ENCODE peak calls at places on chromosomes 16 and 17, in seven cellular contexts. I is K562, C is HepG2, L is H1, Q is GM12878, P is GM12892, W is GM12891. Z is an unnamed sample.

GRCh38 chr17:15652960-15653359 is 31.2 kb downstream of the TRIM16 start:
- DNase-seq in I (no peak), C (no peak), L (no peak), Q (no peak), P (no peak), W (no peak), Z (no peak)

GRCh38 chr16:85600078-85600477 is 13.0 kb upstream of the GSE1 start:
- DNase-seq in I (no peak), C (no peak), L (no peak), Q (no peak), P (no peak), W (no peak), Z (no peak)

GRCh38 chr16:22284637-22285515 is 12.3 kb upstream of the POLR3E start:
- DNase-seq in I (no peak), C (no peak), L (no peak), Q (no peak), P (no peak), W (no peak), Z (no peak)

GRCh38 chr17:70171159-70171558 is 1.8 kb downstream of the KCNJ2 start:
- DNase-seq in I (no peak), C (no peak), L (no peak), Q (no peak), P (no peak), W (no peak), Z (no peak)

GRCh38 chr16:26019406-26019805 is 327.6 kb downstream of the HS3ST4 start:
- DNase-seq in I (no peak), C (no peak), L (no peak), Q (no peak), P (no peak), W (no peak), Z (no peak)

GRCh38 chr17:43570518-43570928 is 24.4 kb upstream of the ETV4 start:
- DNase-seq in I (no peak), C (no peak), L (no peak), Q (no peak), P (no peak), W (no peak), Z (no peak)

GRCh38 chr17:29838961-29839360 is 91.1 kb downstream of the SSH2 start:
- DNase-seq in I (no peak), C (no peak), L (peak), Q (no peak), P (no peak), W (no peak), Z (peak)

GRCh38 chr17:6530324-6530920 is 25.9 kb downstream of the PITPNM3 start:
- DNase-seq in I (no peak), C (no peak), L (no peak), Q (no peak), P (no peak), W (no peak), Z (no peak)

GRCh38 chr16:66569131-66569530 is 2.9 kb downstream of the CMTM1 start:
- DNase-seq in I (no peak), C (no peak), L (no peak), Q (no peak), P (no peak), W (no peak), Z (no peak)

GRCh38 chr17:63549289-63549945 is 860 bp upstream of the DCAF7 start:
- DNase-seq in I (no peak), C (no peak), L (no peak), Q (no peak), P (no peak), W (no peak), Z (no peak)

GRCh38 chr16:1096164-1097082 is at the start of gene C1QTNF8:
- DNase-seq in I (no peak), C (no peak), L (no peak), Q (no peak), P (no peak), W (no peak), Z (no peak)

GRCh38 chr17:3695129-3695722 is 729 bp downstream of the P2RX5 start:
- DNase-seq in I (no peak), C (no peak), L (peak), Q (no peak), P (no peak), W (no peak), Z (peak)

GRCh38 chr16:27225536-27226360 is 22.4 kb downstream of the KDM8 start:
- DNase-seq in I (no peak), C (no peak), L (no peak), Q (no peak), P (no peak), W (no peak), Z (no peak)

GRCh38 chr16:23207485-23207884 is 24.9 kb downstream of the SCNN1G start:
- DNase-seq in I (no peak), C (no peak), L (no peak), Q (no peak), P (no peak), W (no peak), Z (peak)

GRCh38 chr16:67528870-67529638 is 425 bp downstream of the RIPOR1 start:
- DNase-seq in I (no peak), C (no peak), L (peak), Q (no peak), P (no peak), W (no peak), Z (peak)

GRCh38 chr17:61208301-61209098 is 191.1 kb upstream of the TBX2 start:
- DNase-seq in I (no peak), C (no peak), L (no peak), Q (no peak), P (no peak), W (no peak), Z (no peak)

GRCh38 chr17:65515959-65516948 is 45.2 kb downstream of the AXIN2 start:
- DNase-seq in I (no peak), C (peak), L (peak), Q (no peak), P (no peak), W (no peak), Z (no peak)

GRCh38 chr16:85057212-85057889 is 29.8 kb downstream of the KIAA0513 start:
- DNase-seq in I (peak), C (peak), L (no peak), Q (no peak), P (no peak), W (no peak), Z (no peak)

GRCh38 chr17:80475949-80476876 is at the start of gene NPTX1:
- DNase-seq in I (peak), C (no peak), L (peak), Q (no peak), P (no peak), W (no peak), Z (peak)

GRCh38 chr16:20040011-20040410 is 33.7 kb downstream of the GPR139 start:
- DNase-seq in I (no peak), C (no peak), L (no peak), Q (no peak), P (no peak), W (no peak), Z (no peak)

GRCh38 chr16:24499193-24499814 is 40.1 kb upstream of the RBBP6 start:
- DNase-seq in I (peak), C (peak), L (peak), Q (no peak), P (no peak), W (no peak), Z (peak)

GRCh38 chr17:19650826-19651225 is 2.3 kb downstream of the ALDH3A2 start:
- DNase-seq in I (no peak), C (no peak), L (no peak), Q (no peak), P (no peak), W (no peak), Z (no peak)

GRCh38 chr16:3012828-3013420 is at the start of gene CLDN9:
- DNase-seq in I (no peak), C (no peak), L (peak), Q (no peak), P (no peak), W (no peak), Z (no peak)

GRCh38 chr16:642189-643049 is 791 bp downstream of the MCRIP2 start:
- DNase-seq in I (peak), C (peak), L (peak), Q (no peak), P (peak), W (peak), Z (peak)

GRCh38 chr16:85557083-85557975 is 55.8 kb upstream of the GSE1 start:
- DNase-seq in I (peak), C (peak), L (peak), Q (no peak), P (no peak), W (no peak), Z (peak)

GRCh38 chr17:58176200-58176599 is 9.4 kb downstream of the OR4D2 start:
- DNase-seq in I (no peak), C (no peak), L (no peak), Q (no peak), P (no peak), W (no peak), Z (no peak)

GRCh38 chr17:4807534-4808377 is 804 bp downstream of the PLD2 start:
- DNase-seq in I (no peak), C (no peak), L (no peak), Q (no peak), P (no peak), W (no peak), Z (peak)

GRCh38 chr17:73542323-73542722 is 101.9 kb downstream of the SDK2 start:
- DNase-seq in I (no peak), C (no peak), L (no peak), Q (no peak), P (no peak), W (no peak), Z (no peak)

GRCh38 chr16:81366316-81366932 is 51.7 kb downstream of the GAN start:
- DNase-seq in I (peak), C (peak), L (no peak), Q (peak), P (no peak), W (peak), Z (peak)

GRCh38 chr16:6356881-6357280 is 975.8 kb upstream of the RBFOX1 start:
- DNase-seq in I (no peak), C (no peak), L (no peak), Q (no peak), P (no peak), W (no peak), Z (no peak)

GRCh38 chr17:1830288-1830687 is 483 bp downstream of the RPA1 start:
- DNase-seq in I (no peak), C (peak), L (peak), Q (no peak), P (no peak), W (no peak), Z (peak)

GRCh38 chr16:81140930-81141780 is 45.0 kb upstream of the GCSH start:
- DNase-seq in I (peak), C (peak), L (peak), Q (no peak), P (no peak), W (no peak), Z (no peak)

GRCh38 chr17:55770220-55770870 is 19.5 kb downstream of the PCTP start:
- DNase-seq in I (peak), C (peak), L (no peak), Q (no peak), P (no peak), W (peak), Z (peak)

GRCh38 chr16:22789281-22789945 is 24.5 kb upstream of the HS3ST2 start:
- DNase-seq in I (no peak), C (no peak), L (no peak), Q (no peak), P (no peak), W (no peak), Z (no peak)

GRCh38 chr17:41334899-41335298 is 15.7 kb downstream of the KRT33A start:
- DNase-seq in I (no peak), C (no peak), L (no peak), Q (no peak), P (no peak), W (no peak), Z (no peak)

GRCh38 chr17:47995241-47995935 is 24.5 kb downstream of the CDK5RAP3 start:
- DNase-seq in I (no peak), C (no peak), L (no peak), Q (no peak), P (no peak), W (no peak), Z (no peak)

DNA sequence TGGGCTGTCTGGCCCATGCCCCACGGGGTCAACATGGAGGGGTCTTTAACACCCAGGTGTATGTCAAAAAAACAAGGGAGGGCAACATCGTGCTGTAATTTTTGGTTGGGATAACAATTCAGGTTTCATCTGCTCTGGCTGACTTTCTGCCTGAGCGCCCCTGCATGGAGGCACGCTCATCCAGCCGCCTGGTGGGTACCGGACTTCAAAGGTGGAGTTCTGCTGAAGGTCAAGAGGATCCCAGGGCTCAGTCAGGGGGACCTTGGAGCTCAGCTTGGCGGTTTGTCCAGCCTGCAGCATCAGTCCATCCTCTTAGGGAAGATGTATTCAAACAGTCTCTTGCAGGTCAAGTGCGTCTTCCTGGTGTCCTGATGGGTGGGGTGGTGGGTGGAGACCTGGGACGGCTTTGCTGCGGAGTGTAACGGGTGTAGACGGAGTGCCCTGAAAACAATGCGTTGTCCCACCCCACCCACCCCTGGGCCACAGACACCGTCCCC is 5.4 kb upstream of the SGF29 start:
- DNase-seq in I (no peak), C (no peak), L (no peak), Q (no peak), P (no peak), W (no peak), Z (no peak)
- TF ChIP-seq TAF1 in I (no peak), C (no peak), L (no peak), Q (no peak), P (no peak), W (no peak), Z (no peak)

DNA sequence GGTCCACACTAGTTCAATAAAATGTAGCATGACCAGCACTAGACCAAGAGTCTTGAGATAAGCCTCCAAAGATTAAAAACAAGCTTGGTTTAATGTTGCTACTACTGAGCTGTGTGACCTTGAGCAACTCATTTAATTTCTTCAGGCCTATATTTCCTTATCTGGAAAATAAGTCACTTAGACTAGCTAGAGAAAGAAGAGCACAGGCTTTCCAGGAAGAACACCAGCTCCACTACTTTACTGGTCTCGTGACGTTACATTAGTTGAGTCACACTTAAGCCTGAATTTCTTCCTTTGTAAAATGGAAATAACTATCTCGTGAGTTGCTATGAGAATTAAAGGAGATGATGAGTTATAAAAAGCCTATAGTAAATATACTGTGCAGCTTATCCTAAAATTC is 5.4 kb downstream of the HELZ start:
- DNase-seq in I (no peak), C (no peak), L (no peak), Q (no peak), P (no peak), W (no peak), Z (no peak)
- TF ChIP-seq TAF1 in I (no peak), C (no peak), L (no peak), Q (no peak), P (no peak), W (no peak), Z (no peak)

GRCh38 chr17:49548506-49549310 is 27.0 kb upstream of the NXPH3 start:
- DNase-seq in I (peak), C (peak), L (peak), Q (no peak), P (no peak), W (no peak), Z (peak)

GRCh38 chr17:49546546-49547535 is 28.8 kb upstream of the NXPH3 start:
- DNase-seq in I (no peak), C (no peak), L (no peak), Q (no peak), P (no peak), W (no peak), Z (peak)

GRCh38 chr17:49549311-49549605 is 26.4 kb upstream of the NXPH3 start:
- DNase-seq in I (no peak), C (no peak), L (no peak), Q (no peak), P (no peak), W (no peak), Z (peak)

GRCh38 chr17:49547566-49547965 is 28.1 kb upstream of the NXPH3 start:
- DNase-seq in I (no peak), C (no peak), L (no peak), Q (no peak), P (no peak), W (no peak), Z (peak)

DNA sequence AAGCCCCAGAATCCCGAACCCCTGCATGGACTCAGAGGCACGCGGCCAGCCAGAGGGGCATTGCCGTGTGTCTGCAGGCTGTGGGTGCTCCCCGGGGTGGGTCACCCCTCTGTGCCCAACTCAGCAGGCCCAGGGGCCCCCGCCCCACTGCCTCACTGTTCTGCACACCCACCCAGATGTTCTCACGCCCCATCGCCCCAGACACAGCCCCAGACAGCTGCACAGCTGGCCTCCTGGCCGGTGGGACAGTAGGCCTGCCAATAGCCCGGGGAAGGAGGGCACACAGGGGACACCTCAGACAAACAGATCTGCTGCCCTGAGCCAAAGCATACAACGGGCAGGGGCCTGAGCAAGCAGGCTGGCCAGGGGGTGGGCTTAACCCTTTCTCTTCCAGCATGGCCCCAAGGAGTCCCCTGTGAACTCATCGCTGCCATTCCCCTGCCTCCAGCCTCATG is 27.6 kb upstream of the NXPH3 start:
- DNase-seq in I (no peak), C (no peak), L (no peak), Q (no peak), P (no peak), W (no peak), Z (peak)
- TF ChIP-seq TAF1 in I (no peak), C (no peak), L (no peak), Q (no peak), P (no peak), W (no peak), Z (no peak)

DNA sequence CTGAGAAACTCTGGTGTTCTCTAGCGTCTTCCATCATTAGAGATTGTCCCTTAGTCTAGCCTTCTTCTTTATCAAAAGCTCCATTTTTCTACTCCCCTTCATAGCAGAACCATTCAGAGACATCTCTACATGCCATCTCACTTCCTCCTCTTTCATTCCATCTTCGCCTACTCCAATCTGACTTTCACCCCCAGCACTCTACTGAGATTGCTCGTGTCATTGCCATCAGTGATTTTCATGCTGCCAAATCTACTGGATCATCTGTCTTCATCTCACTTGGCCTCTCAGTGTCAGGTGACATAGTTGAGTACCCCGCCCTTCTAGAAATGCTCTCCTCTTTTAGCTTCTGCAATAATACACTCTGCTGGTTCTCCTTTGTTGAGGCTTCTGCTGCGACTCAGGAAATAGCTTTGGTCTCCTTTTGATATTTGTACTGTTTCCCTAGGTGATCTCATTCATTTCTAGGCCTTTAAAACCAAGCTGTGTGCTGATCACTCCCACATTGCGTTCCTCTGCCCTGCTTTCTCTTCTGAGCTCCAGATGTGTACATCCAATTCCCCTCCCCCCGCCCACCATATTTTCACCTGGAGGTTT is 119.1 kb downstream of the FTO start:
- DNase-seq in I (no peak), C (no peak), L (no peak), Q (peak), P (no peak), W (no peak), Z (no peak)
- TF ChIP-seq TAF1 in I (no peak), C (no peak), L (no peak), Q (no peak), P (no peak), W (no peak), Z (no peak)

GRCh38 chr16:54431997-54432367 is 145.4 kb upstream of the IRX3 start:
- DNase-seq in I (no peak), C (no peak), L (no peak), Q (no peak), P (no peak), W (no peak), Z (no peak)

GRCh38 chr16:54429029-54429428 is 142.4 kb upstream of the IRX3 start:
- DNase-seq in I (no peak), C (no peak), L (no peak), Q (no peak), P (no peak), W (no peak), Z (no peak)

GRCh38 chr16:54431041-54431996 is 144.7 kb upstream of the IRX3 start:
- DNase-seq in I (no peak), C (no peak), L (no peak), Q (no peak), P (no peak), W (no peak), Z (no peak)

GRCh38 chr16:54432481-54433229 is 146.1 kb upstream of the IRX3 start:
- DNase-seq in I (no peak), C (peak), L (no peak), Q (no peak), P (no peak), W (no peak), Z (no peak)

GRCh38 chr16:54430491-54431030 is 144.0 kb upstream of the IRX3 start:
- DNase-seq in I (no peak), C (peak), L (no peak), Q (no peak), P (no peak), W (no peak), Z (no peak)
- TF ChIP-seq TAF1 in I (no peak), C (no peak), L (no peak), Q (no peak), P (no peak), W (no peak), Z (no peak)

DNA sequence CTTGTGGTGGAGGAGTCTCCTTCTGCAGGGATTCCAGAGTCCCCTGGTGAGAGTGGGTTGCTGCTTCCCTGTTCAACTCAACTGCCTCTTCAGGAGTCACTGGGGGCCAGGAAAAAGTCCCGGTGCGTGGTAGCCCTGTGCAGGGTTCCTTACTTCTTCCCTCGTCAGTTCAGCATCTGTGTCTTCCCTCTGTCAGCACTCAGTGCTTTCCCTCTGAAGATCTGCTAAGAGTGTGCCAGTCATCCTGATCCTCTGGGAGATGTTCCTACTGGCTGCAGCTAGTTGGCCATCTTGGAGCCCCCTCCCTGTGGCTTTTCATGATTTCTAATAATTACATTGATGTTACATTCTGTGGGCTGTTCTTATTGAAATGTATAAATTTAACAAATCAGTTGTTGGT is 36.5 kb downstream of the NF1 start:
- DNase-seq in I (no peak), C (no peak), L (no peak), Q (no peak), P (no peak), W (no peak), Z (no peak)
- TF ChIP-seq TAF1 in I (no peak), C (no peak), L (no peak), Q (no peak), P (no peak), W (no peak), Z (no peak)

GRCh38 chr16:87457051-87457611 is 35.7 kb downstream of the ZCCHC14 start:
- DNase-seq in I (no peak), C (no peak), L (no peak), Q (no peak), P (no peak), W (no peak), Z (peak)
- TF ChIP-seq TAF1 in I (no peak), C (no peak), L (no peak), Q (no peak), P (no peak), W (no peak), Z (no peak)

Z was measured in SK-N-SH.